ENCODE peak calls at places on chromosomes 1 and 21, in four cellular contexts. One of them, this sample, is unnamed.

GRCh38 chr1:94580367-94581115 is 39.0 kb upstream of the F3 start:
- DNase-seq in K562: no peak
- DNase-seq in GM12878: no peak
- DNase-seq in HCT116: no peak
- DNase-seq in this sample: no peak

GRCh38 chr1:223761416-223761815 is 49.1 kb downstream of the CAPN2 start:
- DNase-seq in GM12878: no peak
- DNase-seq in HCT116: no peak
- DNase-seq in K562: no peak
- DNase-seq in this sample: no peak

GRCh38 chr1:165843304-165843703 is 15.9 kb downstream of the UCK2 start:
- DNase-seq in GM12878: no peak
- DNase-seq in HCT116: no peak
- DNase-seq in K562: no peak
- DNase-seq in this sample: no peak

GRCh38 chr1:111998332-111998731 is 8.9 kb upstream of the KCND3 start:
- DNase-seq in HCT116: no peak
- DNase-seq in GM12878: no peak
- DNase-seq in K562: no peak
- DNase-seq in this sample: no peak

GRCh38 chr1:247857069-247857985 is at the start of gene TRIM58:
- DNase-seq in HCT116: no peak
- DNase-seq in GM12878: no peak
- DNase-seq in K562: peak; percentile 96
- DNase-seq in this sample: no peak

GRCh38 chr1:78340006-78340405 is 150.8 kb upstream of the PTGFR start:
- DNase-seq in HCT116: peak; percentile 28
- DNase-seq in K562: no peak
- DNase-seq in GM12878: no peak
- DNase-seq in this sample: no peak

GRCh38 chr1:160069460-160070231 is at the start of gene KCNJ10:
- DNase-seq in HCT116: no peak
- DNase-seq in GM12878: no peak
- DNase-seq in K562: no peak
- DNase-seq in this sample: no peak

GRCh38 chr1:155008015-155008941 is 5.7 kb downstream of the ZBTB7B start:
- DNase-seq in HCT116: no peak
- DNase-seq in GM12878: no peak
- DNase-seq in K562: peak; percentile 84
- DNase-seq in this sample: no peak

GRCh38 chr1:205255941-205256780 is 28.4 kb downstream of the TMCC2 start:
- DNase-seq in HCT116: peak; percentile 69
- DNase-seq in GM12878: no peak
- DNase-seq in K562: peak; percentile 91
- DNase-seq in this sample: peak; percentile 95

GRCh38 chr1:231390071-231390470 is 32.0 kb downstream of the EGLN1 start:
- DNase-seq in GM12878: no peak
- DNase-seq in HCT116: no peak
- DNase-seq in K562: no peak
- DNase-seq in this sample: no peak

GRCh38 chr1:175848329-175848728 is 104.9 kb upstream of the TNR start:
- DNase-seq in HCT116: no peak
- DNase-seq in GM12878: no peak
- DNase-seq in K562: no peak
- DNase-seq in this sample: no peak

GRCh38 chr21:16838330-16838729 is 674.5 kb upstream of the CXADR start:
- DNase-seq in K562: no peak
- DNase-seq in HCT116: no peak
- DNase-seq in GM12878: no peak
- DNase-seq in this sample: no peak

GRCh38 chr1:181985281-181985680 is 76.2 kb downstream of the ZNF648 start:
- DNase-seq in GM12878: no peak
- DNase-seq in HCT116: no peak
- DNase-seq in K562: no peak
- DNase-seq in this sample: no peak

GRCh38 chr1:54297596-54298283 is 97.8 kb downstream of the MRPL37 start:
- DNase-seq in GM12878: no peak
- DNase-seq in K562: no peak
- DNase-seq in HCT116: no peak
- DNase-seq in this sample: no peak

GRCh38 chr1:207691006-207691405 is 46.1 kb downstream of the CR1L start:
- DNase-seq in K562: no peak
- DNase-seq in HCT116: no peak
- DNase-seq in GM12878: no peak
- DNase-seq in this sample: no peak

GRCh38 chr1:47317841-47318240 is 3.9 kb upstream of the STIL start:
- DNase-seq in GM12878: no peak
- DNase-seq in K562: no peak
- DNase-seq in HCT116: no peak
- DNase-seq in this sample: no peak

GRCh38 chr1:83090195-83090594 is 908.7 kb downstream of the TTLL7 start:
- DNase-seq in K562: no peak
- DNase-seq in HCT116: no peak
- DNase-seq in GM12878: no peak
- DNase-seq in this sample: no peak

GRCh38 chr1:193569696-193570269 is 383.4 kb upstream of the B3GALT2 start:
- DNase-seq in HCT116: no peak
- DNase-seq in GM12878: no peak
- DNase-seq in K562: no peak
- DNase-seq in this sample: no peak

GRCh38 chr1:111406325-111406768 is 21.2 kb downstream of the OVGP1 start:
- DNase-seq in K562: no peak
- DNase-seq in GM12878: peak; percentile 63
- DNase-seq in HCT116: no peak
- DNase-seq in this sample: no peak

GRCh38 chr21:15826147-15826780 is 96.5 kb downstream of the USP25 start:
- DNase-seq in HCT116: peak; percentile 51
- DNase-seq in GM12878: peak; percentile 11
- DNase-seq in K562: peak; percentile 64
- DNase-seq in this sample: no peak

GRCh38 chr1:183124259-183124658 is 61.8 kb upstream of the LAMC2 start:
- DNase-seq in GM12878: no peak
- DNase-seq in K562: no peak
- DNase-seq in HCT116: no peak
- DNase-seq in this sample: no peak

GRCh38 chr1:216765346-216766300 is 42.4 kb upstream of the ESRRG start:
- DNase-seq in HCT116: no peak
- DNase-seq in GM12878: no peak
- DNase-seq in K562: no peak
- DNase-seq in this sample: no peak

GRCh38 chr1:103516693-103517092 is 8.8 kb upstream of the RNPC3 start:
- DNase-seq in GM12878: no peak
- DNase-seq in HCT116: no peak
- DNase-seq in K562: no peak
- DNase-seq in this sample: no peak

GRCh38 chr1:152003846-152004442 is 10.3 kb upstream of the S100A10 start:
- DNase-seq in K562: no peak
- DNase-seq in HCT116: no peak
- DNase-seq in GM12878: no peak
- DNase-seq in this sample: no peak

GRCh38 chr1:201578008-201578888 is 39.3 kb downstream of the NAV1 start:
- DNase-seq in K562: peak; percentile 98
- DNase-seq in HCT116: no peak
- DNase-seq in GM12878: no peak
- DNase-seq in this sample: no peak

DNA sequence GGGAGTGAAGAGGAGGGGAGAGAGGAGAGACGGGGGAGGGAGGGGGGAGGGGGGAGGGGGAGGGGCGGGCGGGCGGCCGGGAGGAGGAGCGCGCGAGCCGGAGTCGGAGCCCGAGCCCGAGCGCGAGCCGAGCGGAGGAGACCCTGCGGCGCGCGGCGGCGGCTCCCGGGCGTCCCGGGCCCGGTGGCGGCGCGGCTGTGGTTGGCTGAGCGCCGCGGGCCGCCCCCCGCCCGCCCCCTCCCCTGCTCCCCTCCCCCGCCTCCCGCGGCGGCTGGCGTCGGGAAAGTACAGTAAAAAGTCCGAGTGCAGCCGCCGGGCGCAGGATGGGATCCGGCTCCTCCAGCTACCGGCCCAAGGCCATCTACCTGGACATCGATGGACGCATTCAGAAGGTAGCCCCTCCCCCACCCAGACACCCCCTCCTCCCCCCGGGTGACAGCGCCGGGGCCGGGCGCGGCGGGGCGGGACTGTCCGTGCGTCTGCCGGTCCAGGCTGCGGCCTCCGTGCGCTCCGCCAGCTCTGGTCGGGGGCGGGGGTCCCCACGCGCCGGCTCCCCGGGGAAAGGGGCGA is at the start of gene PDE9A:
- DNase-seq in GM12878: no peak
- DNase-seq in K562: no peak
- DNase-seq in HCT116: no peak
- DNase-seq in this sample: no peak
- TF ChIP-seq RAD21 in GM12878: no peak
- TF ChIP-seq RAD21 in K562: no peak
- TF ChIP-seq RAD21 in HCT116: no peak
- TF ChIP-seq RAD21 in this sample: no peak

DNA sequence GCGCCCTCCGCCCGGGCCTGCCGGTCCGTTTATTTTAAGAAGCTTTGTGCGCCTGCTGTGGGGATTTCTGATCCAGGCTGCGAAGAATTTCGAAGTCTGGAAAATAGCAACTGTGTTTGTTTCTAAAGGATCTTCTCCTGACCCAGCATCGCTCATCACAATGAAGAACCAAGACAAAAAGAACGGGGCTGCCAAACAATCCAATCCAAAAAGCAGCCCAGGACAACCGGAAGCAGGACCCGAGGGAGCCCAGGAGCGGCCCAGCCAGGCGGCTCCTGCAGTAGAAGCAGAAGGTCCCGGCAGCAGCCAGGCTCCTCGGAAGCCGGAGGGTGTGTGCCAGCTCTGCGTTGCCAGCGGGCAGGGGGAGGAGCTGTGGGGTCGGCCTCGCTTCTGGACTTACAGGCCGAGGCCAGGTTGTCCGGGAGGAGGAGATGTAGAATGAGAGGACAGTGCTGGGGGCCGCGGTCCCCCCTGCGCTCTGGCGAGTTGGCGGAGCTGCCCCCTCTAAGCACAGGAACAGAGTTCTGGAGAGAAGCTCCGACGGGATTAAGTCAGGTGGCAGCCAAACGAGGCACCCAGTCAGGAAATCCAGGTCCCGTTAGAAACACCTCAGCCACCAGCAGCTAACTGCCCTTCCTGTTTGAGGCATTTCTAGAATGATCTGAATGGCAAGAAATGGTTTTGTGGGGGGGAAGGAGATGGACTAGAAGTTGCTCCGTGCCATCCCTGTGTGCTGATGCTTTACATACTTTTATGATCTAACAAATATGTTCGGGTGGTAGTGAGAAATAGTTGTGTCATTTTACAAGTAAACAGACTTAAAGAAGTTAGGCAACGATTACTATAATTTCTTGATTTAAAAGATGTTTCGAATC is 948 bp downstream of the TXLNA start:
- DNase-seq in HCT116: no peak
- DNase-seq in K562: peak; percentile 56
- DNase-seq in GM12878: no peak
- DNase-seq in this sample: no peak
- TF ChIP-seq EGR1 in HCT116: no peak
- TF ChIP-seq EGR1 in K562: no peak
- TF ChIP-seq EGR1 in GM12878: no peak
- TF ChIP-seq EGR1 in this sample: no peak

GRCh38 chr1:34408011-34408410 is 231.3 kb downstream of the C1orf94 start:
- DNase-seq in K562: no peak
- DNase-seq in HCT116: no peak
- DNase-seq in GM12878: no peak
- DNase-seq in this sample: peak; percentile 16

GRCh38 chr1:34406377-34406776 is 229.7 kb downstream of the C1orf94 start:
- DNase-seq in HCT116: no peak
- DNase-seq in GM12878: no peak
- DNase-seq in K562: no peak
- DNase-seq in this sample: peak; percentile 30

GRCh38 chr1:34412597-34413392 is 236.1 kb downstream of the C1orf94 start:
- DNase-seq in HCT116: no peak
- DNase-seq in GM12878: no peak
- DNase-seq in K562: no peak
- DNase-seq in this sample: no peak

GRCh38 chr1:34407140-34407539 is 230.4 kb downstream of the C1orf94 start:
- DNase-seq in K562: no peak
- DNase-seq in HCT116: no peak
- DNase-seq in GM12878: no peak
- DNase-seq in this sample: no peak

GRCh38 chr1:34409689-34410229 is 233.1 kb downstream of the C1orf94 start:
- DNase-seq in K562: no peak
- DNase-seq in HCT116: no peak
- DNase-seq in GM12878: no peak
- DNase-seq in this sample: peak; percentile 1
- TF ChIP-seq RAD21 in K562: no peak
- TF ChIP-seq RAD21 in HCT116: no peak
- TF ChIP-seq RAD21 in GM12878: no peak
- TF ChIP-seq RAD21 in this sample: no peak

GRCh38 chr21:42626171-42626570 is 27.2 kb upstream of the PDE9A start:
- DNase-seq in GM12878: no peak
- DNase-seq in K562: no peak
- DNase-seq in HCT116: no peak
- DNase-seq in this sample: no peak

GRCh38 chr21:42623684-42624083 is 29.7 kb upstream of the PDE9A start:
- DNase-seq in K562: no peak
- DNase-seq in GM12878: no peak
- DNase-seq in HCT116: no peak
- DNase-seq in this sample: no peak

GRCh38 chr21:42624936-42625335 is 28.5 kb upstream of the PDE9A start:
- DNase-seq in GM12878: no peak
- DNase-seq in HCT116: no peak
- DNase-seq in K562: no peak
- DNase-seq in this sample: no peak

GRCh38 chr21:42622284-42622683 is 31.1 kb upstream of the PDE9A start:
- DNase-seq in GM12878: no peak
- DNase-seq in K562: no peak
- DNase-seq in HCT116: no peak
- DNase-seq in this sample: no peak

GRCh38 chr21:42624095-42624830 is 29.2 kb upstream of the PDE9A start:
- DNase-seq in GM12878: no peak
- DNase-seq in HCT116: no peak
- DNase-seq in K562: no peak
- DNase-seq in this sample: no peak
- TF ChIP-seq EGR1 in GM12878: no peak
- TF ChIP-seq EGR1 in HCT116: no peak
- TF ChIP-seq EGR1 in K562: no peak
- TF ChIP-seq EGR1 in this sample: no peak

GRCh38 chr21:29501451-29501850 is 202.7 kb downstream of the BACH1 start:
- DNase-seq in K562: no peak
- DNase-seq in HCT116: no peak
- DNase-seq in GM12878: no peak
- DNase-seq in this sample: no peak
- TF ChIP-seq RAD21 in K562: no peak
- TF ChIP-seq RAD21 in HCT116: no peak
- TF ChIP-seq RAD21 in GM12878: no peak
- TF ChIP-seq RAD21 in this sample: no peak

GRCh38 chr1:38133304-38133703 is 86.7 kb upstream of the POU3F1 start:
- DNase-seq in K562: no peak
- DNase-seq in GM12878: no peak
- DNase-seq in HCT116: no peak
- DNase-seq in this sample: no peak

GRCh38 chr1:38132681-38133080 is 86.1 kb upstream of the POU3F1 start:
- DNase-seq in K562: no peak
- DNase-seq in HCT116: no peak
- DNase-seq in GM12878: no peak
- DNase-seq in this sample: no peak

GRCh38 chr1:38133781-38134180 is 87.2 kb upstream of the POU3F1 start:
- DNase-seq in K562: no peak
- DNase-seq in GM12878: no peak
- DNase-seq in HCT116: no peak
- DNase-seq in this sample: no peak

GRCh38 chr1:38135621-38136414 is 89.2 kb upstream of the POU3F1 start:
- DNase-seq in HCT116: no peak
- DNase-seq in K562: no peak
- DNase-seq in GM12878: no peak
- DNase-seq in this sample: no peak

GRCh38 chr1:38134294-38134755 is 87.7 kb upstream of the POU3F1 start:
- DNase-seq in HCT116: no peak
- DNase-seq in GM12878: no peak
- DNase-seq in K562: no peak
- DNase-seq in this sample: no peak
- TF ChIP-seq EGR1 in HCT116: no peak
- TF ChIP-seq EGR1 in GM12878: no peak
- TF ChIP-seq EGR1 in K562: no peak
- TF ChIP-seq EGR1 in this sample: no peak